ENCODE peak calls at places on chromosomes 6 and 20, in five cellular contexts. A is activated T-cell treated with anti-CD3 and anti-CD28 coated beads for 1 hour, X is anterior cingulate cortex, Q is left ventricle myocardium inferior, U is GM12891. N is an unnamed sample.

GRCh38 chr6:4885534-4885933 is 109.3 kb downstream of the CDYL start:
- DNase-seq in A (no peak), X (no peak), Q (no peak), U (no peak), N (no peak)

GRCh38 chr6:24876496-24877465 is 59.0 kb downstream of the RIPOR2 start:
- DNase-seq in A (no peak), X (no peak), Q (no peak), U (no peak), N (no peak)

GRCh38 chr20:16385462-16385861 is 187.8 kb downstream of the KIF16B start:
- DNase-seq in A (no peak), X (no peak), Q (no peak), U (no peak), N (no peak)

GRCh38 chr6:41574002-41574401 is 27.8 kb downstream of the FOXP4 start:
- DNase-seq in A (no peak), X (no peak), Q (no peak), U (no peak), N (no peak)

GRCh38 chr6:52597738-52598122 is 20.9 kb upstream of the TRAM2 start:
- DNase-seq in A (no peak), X (no peak), Q (no peak), U (no peak), N (no peak)

GRCh38 chr20:63978319-63979220 is 872 bp downstream of the SAMD10 start:
- DNase-seq in A (peak; percentile 38), X (no peak), Q (peak; percentile 78), U (peak; percentile 61), N (no peak)

GRCh38 chr6:125519367-125519766 is 217.6 kb upstream of the HDDC2 start:
- DNase-seq in A (no peak), X (no peak), Q (no peak), U (no peak), N (no peak)

GRCh38 chr20:10876558-10876957 is 202.8 kb upstream of the JAG1 start:
- DNase-seq in A (no peak), X (no peak), Q (no peak), U (no peak), N (no peak)

GRCh38 chr6:40763001-40763400 is 175.8 kb upstream of the LRFN2 start:
- DNase-seq in A (no peak), X (no peak), Q (peak; percentile 62), U (no peak), N (no peak)

GRCh38 chr6:121335111-121336008 is 1.1 kb upstream of the TBC1D32 start:
- DNase-seq in A (no peak), X (no peak), Q (no peak), U (no peak), N (no peak)